ENCODE peak calls at places on chromosomes 3 and 15, in five cellular contexts. U, V, R, Y and P are unnamed samples.

GRCh38 chr15:84702961-84703482 is 12.9 kb downstream of the SEC11A start:
- DNase-seq in V (peak), Y (peak), U (no peak), R (no peak), P (no peak)

GRCh38 chr15:55744026-55744655 is 1.2 kb upstream of the PRTG start:
- DNase-seq in Y (no peak), V (no peak), R (peak), U (no peak), P (no peak)

GRCh38 chr3:27326949-27327582 is 42.1 kb downstream of the NEK10 start:
- DNase-seq in U (no peak), R (no peak), V (no peak), Y (no peak), P (no peak)

GRCh38 chr15:29063646-29064045 is 177.9 kb downstream of the APBA2 start:
- DNase-seq in V (no peak), R (no peak), U (no peak), Y (no peak), P (no peak)

GRCh38 chr3:55873523-55874254 is 386.6 kb upstream of the WNT5A start:
- DNase-seq in V (peak), Y (peak), U (peak), R (no peak), P (no peak)

GRCh38 chr3:126129408-126129891 is 45.5 kb upstream of the SLC41A3 start:
- DNase-seq in Y (peak), U (peak), R (peak), V (no peak), P (no peak)

GRCh38 chr3:139506792-139507191 is 30.5 kb upstream of the RBP2 start:
- DNase-seq in V (no peak), U (peak), Y (no peak), R (no peak), P (no peak)

GRCh38 chr3:81466161-81466560 is 295.3 kb downstream of the GBE1 start:
- DNase-seq in U (no peak), V (no peak), Y (no peak), R (no peak), P (no peak)

GRCh38 chr15:39599871-39600270 is 19.0 kb downstream of the THBS1 start:
- DNase-seq in U (peak), Y (peak), V (peak), R (no peak), P (no peak)

GRCh38 chr3:73086071-73086494 is 24.6 kb downstream of the EBLN2 start:
- DNase-seq in U (peak), V (peak), R (peak), Y (peak), P (peak)

GRCh38 chr3:66039590-66039887 is 821 bp upstream of the MAGI1 start:
- DNase-seq in V (no peak), R (peak), Y (no peak), U (peak), P (no peak)

DNA sequence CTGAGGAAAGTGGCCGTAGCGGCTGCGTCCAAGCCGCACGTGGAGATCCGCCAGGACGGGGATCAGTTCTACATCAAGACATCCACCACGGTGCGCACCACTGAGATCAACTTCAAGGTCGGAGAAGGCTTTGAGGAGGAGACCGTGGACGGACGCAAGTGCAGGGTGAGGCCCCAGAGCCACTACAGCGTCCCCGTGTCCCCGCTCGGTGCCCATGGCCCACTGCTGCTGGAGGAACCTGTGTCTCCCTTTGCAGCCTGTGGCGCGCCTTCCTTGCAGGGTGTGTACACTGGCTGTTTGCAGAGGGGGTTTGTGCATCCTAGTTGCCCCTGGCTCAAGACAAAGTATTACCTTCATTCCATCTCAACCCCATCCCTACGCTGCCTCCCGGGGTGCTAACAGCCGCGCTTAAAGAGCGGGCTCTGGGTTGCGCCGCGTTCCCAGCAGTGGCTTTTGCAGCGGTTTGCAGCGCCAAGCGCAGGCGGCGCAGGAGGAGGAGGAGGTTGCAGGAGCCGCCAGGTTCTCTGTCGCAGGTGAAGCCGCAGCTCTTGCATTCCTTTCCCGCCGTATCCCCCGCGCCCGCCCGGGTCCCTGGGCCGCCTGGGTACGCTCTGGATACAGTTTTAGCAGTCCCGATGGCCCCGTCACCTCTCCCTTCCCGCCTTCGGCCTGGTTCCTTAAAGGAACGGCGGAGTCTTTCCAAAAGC is 1.1 kb downstream of the CRABP1 start:
- DNase-seq in R (no peak), Y (no peak), V (no peak), U (no peak), P (no peak)
- H3K4me3 ChIP-seq in R (peak), Y (no peak), V (no peak), U (peak), P (no peak)

DNA sequence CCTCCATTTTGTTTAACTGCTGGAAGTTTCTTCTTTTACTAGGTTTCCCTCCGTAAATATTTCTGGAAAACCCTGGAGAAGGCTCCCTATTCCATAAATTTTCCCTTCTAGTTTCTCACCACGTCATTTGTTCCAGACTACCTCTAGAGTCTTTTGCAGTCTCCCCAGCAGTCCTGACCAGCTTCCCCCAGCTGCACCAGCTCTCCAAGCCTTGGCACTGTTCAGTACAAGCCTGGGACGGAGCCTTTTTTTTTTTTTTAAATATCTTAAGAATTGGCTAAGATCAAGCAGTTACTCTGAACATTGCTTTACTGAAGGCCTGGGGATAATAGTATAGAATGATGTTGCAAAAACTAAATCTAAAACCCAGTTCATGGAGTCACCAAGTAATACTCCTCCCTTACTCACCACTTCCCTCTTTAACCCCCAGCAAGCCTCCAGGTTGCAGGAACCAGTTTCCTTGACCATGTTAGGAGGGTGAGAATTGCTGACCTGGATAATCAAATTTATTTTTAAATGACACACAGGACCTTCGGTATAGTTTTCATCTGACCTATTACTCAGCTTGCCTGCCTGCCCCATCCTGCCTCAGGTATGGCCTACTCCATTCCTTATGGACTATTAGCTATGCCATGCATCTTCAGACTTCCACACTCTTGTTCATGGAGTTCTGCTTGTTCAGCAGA is 723 bp downstream of the RTP4 start:
- DNase-seq in Y (no peak), R (no peak), V (no peak), U (no peak), P (no peak)
- H3K4me3 ChIP-seq in Y (no peak), R (no peak), V (no peak), U (no peak), P (peak)

GRCh38 chr15:70604671-70605070 is 158.7 kb downstream of the UACA start:
- DNase-seq in R (no peak), Y (peak), V (peak), U (peak), P (no peak)
- H3K4me3 ChIP-seq in R (no peak), Y (no peak), V (no peak), U (no peak), P (no peak)

GRCh38 chr3:144463916-144464315 is 492.3 kb downstream of the DIPK2A start:
- DNase-seq in V (no peak), Y (no peak), R (no peak), U (no peak), P (no peak)
- H3K4me3 ChIP-seq in V (no peak), Y (no peak), R (no peak), U (no peak), P (no peak)

DNA sequence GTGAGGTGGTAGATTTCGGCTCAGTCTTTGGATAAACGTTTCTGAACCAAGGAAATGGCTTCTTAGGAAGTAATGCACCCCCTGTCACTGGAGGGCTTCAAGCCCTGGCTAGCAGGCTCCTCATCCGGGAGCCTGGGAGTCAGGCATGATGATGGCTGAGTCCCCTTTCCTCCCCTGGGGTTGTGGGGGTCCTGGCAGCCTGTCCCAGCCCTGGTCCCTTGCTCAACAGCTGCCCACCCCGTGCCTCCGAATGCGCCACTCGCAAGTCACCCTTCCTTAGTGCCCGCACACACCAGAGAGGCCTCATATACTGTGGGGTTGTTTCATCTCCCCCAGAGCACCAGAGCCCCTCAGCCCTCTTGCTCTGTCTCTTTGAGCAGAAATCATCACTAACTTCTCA is 48.2 kb downstream of the BDH1 start:
- DNase-seq in U (no peak), R (no peak), V (no peak), Y (no peak), P (no peak)
- H3K4me3 ChIP-seq in U (no peak), R (no peak), V (no peak), Y (no peak), P (no peak)

GRCh38 chr3:172711457-172711800 is 562 bp upstream of the NCEH1 start:
- DNase-seq in V (no peak), U (no peak), R (no peak), Y (no peak), P (no peak)
- H3K4me3 ChIP-seq in V (peak), U (peak), R (peak), Y (peak), P (peak)

DNA sequence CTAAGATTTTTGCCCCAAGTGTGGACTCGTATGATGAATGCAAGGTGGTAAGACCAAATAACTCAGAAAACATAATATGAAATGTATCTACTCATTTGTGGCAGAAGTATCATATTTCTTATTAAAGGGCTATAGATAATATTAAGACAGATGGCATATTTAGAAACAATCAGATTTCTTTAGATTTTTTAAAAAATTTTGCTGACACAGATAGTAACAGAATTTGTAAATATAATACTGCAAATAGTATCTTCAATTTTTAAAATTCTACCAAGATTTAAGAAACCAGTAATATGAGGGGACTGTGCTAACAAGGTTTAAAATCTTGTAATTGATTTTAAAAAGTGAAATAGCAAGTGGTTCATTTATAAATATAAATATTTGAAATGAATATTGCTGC is 1064.1 kb downstream of the DIPK2A start:
- DNase-seq in V (no peak), R (no peak), U (no peak), Y (no peak), P (no peak)
- H3K4me3 ChIP-seq in V (no peak), R (no peak), U (no peak), Y (no peak), P (no peak)

GRCh38 chr3:18237251-18238005 is 187.7 kb downstream of the SATB1 start:
- DNase-seq in U (peak), Y (peak), V (peak), R (no peak), P (no peak)
- H3K4me3 ChIP-seq in U (peak), Y (no peak), V (no peak), R (no peak), P (no peak)

GRCh38 chr3:165194477-165195135 is 1.6 kb downstream of the SLITRK3 start:
- DNase-seq in V (no peak), U (no peak), R (no peak), Y (no peak), P (no peak)
- H3K4me3 ChIP-seq in V (no peak), U (no peak), R (no peak), Y (no peak), P (no peak)